ENCODE peak calls at places on chromosomes 16 and 17, in four cellular contexts. M is stimulated activated CD4-positive, alpha-beta T cell treated with anti-CD3 and anti-CD28 coated beads, Interleukin-12 subunit alpha, Interleukin-12 subunit beta, amount 100 ng/mL, for 24 hours; U is GM20000; I is left colon. Q is an unnamed sample.

GRCh38 chr17:1617620-1618174 is 10.9 kb downstream of the SLC43A2 start:
- DNase-seq in I (peak; percentile 86), M (no peak), U (no peak), Q (peak; percentile 86)

GRCh38 chr17:19461139-19461538 is 50.1 kb downstream of the RNF112 start:
- DNase-seq in I (no peak), U (no peak), M (no peak), Q (no peak)

GRCh38 chr16:87123356-87124001 is 193.7 kb downstream of the C16orf95 start:
- DNase-seq in I (no peak), U (no peak), M (no peak), Q (no peak)

GRCh38 chr16:88672776-88673175 is 9.9 kb upstream of the MVD start:
- DNase-seq in I (no peak), U (no peak), M (no peak), Q (no peak)

GRCh38 chr17:66750756-66751543 is 84.0 kb upstream of the CACNG5 start:
- DNase-seq in M (no peak), I (no peak), U (no peak), Q (no peak)

GRCh38 chr17:67628580-67629013 is 89.1 kb upstream of the NOL11 start:
- DNase-seq in M (no peak), U (peak; percentile 63), I (no peak), Q (no peak)

GRCh38 chr17:47295874-47296255 is 27.9 kb upstream of the EFCAB13 start:
- DNase-seq in M (no peak), U (no peak), I (no peak), Q (no peak)

GRCh38 chr17:79114455-79115301 is 40.1 kb downstream of the ENGASE start:
- DNase-seq in I (peak; percentile 50), M (no peak), U (no peak), Q (no peak)

GRCh38 chr17:81844887-81845286 is 10.0 kb upstream of the PPP1R27 start:
- DNase-seq in M (no peak), I (no peak), U (no peak), Q (no peak)

GRCh38 chr17:29084476-29085148 is 41.7 kb downstream of the PIPOX start:
- DNase-seq in M (no peak), U (no peak), I (peak; percentile 49), Q (no peak)

GRCh38 chr16:58589311-58589890 is 40.2 kb downstream of the CNOT1 start:
- DNase-seq in I (no peak), M (no peak), U (no peak), Q (no peak)

GRCh38 chr17:62782730-62783260 is 25.3 kb downstream of the MARCHF10 start:
- DNase-seq in U (no peak), M (no peak), I (no peak), Q (no peak)

GRCh38 chr17:79301469-79301868 is 226.8 kb downstream of the ENGASE start:
- DNase-seq in U (no peak), M (no peak), I (no peak), Q (no peak)

GRCh38 chr16:87505834-87506233 is 13.0 kb upstream of the ZCCHC14 start:
- DNase-seq in U (no peak), I (no peak), M (no peak), Q (no peak)

Q was measured in Caki2.